ENCODE peak calls at places on chromosomes 3 and 15, in nine cellular contexts. U, E, Z, K, H, C, X, O and R are unnamed samples.
A peak's percentile ranks its signal among the peaks of the same experiment; 100 is the strongest.

GRCh38 chr3:116394365-116394764 is 50.9 kb downstream of the LSAMP start:
- DNase-seq in U (no peak), E (no peak), Z (no peak), K (no peak), H (no peak), C (no peak), X (no peak), O (no peak), R (no peak)

GRCh38 chr15:33425149-33425548 is 114.4 kb downstream of the RYR3 start:
- DNase-seq in U (no peak), E (no peak), Z (no peak), K (peak; percentile 33), H (no peak), C (no peak), X (no peak), O (no peak), R (no peak)

GRCh38 chr3:177633671-177634207 is 436.5 kb upstream of the TBL1XR1 start:
- DNase-seq in U (no peak), E (no peak), Z (no peak), K (peak; percentile 53), H (no peak), C (peak; percentile 43), X (no peak), O (no peak), R (no peak)

GRCh38 chr15:50907866-50908208 is 646 bp upstream of the AP4E1 start:
- DNase-seq in U (no peak), E (peak; percentile 38), Z (peak; percentile 27), K (peak; percentile 46), H (no peak), C (peak; percentile 34), X (no peak), O (no peak), R (peak; percentile 49)

GRCh38 chr3:99699841-99700240 is 61.4 kb downstream of the COL8A1 start:
- DNase-seq in U (no peak), E (no peak), Z (no peak), K (peak; percentile 60), H (no peak), C (no peak), X (no peak), O (no peak), R (no peak)

GRCh38 chr3:121988146-121988545 is 33.9 kb downstream of the ILDR1 start:
- DNase-seq in U (no peak), E (no peak), Z (no peak), K (no peak), H (no peak), C (no peak), X (no peak), O (no peak), R (no peak)

GRCh38 chr3:44883999-44884431 is 9.6 kb downstream of the TGM4 start:
- DNase-seq in U (no peak), E (no peak), Z (no peak), K (peak; percentile 98), H (no peak), C (peak; percentile 68), X (no peak), O (no peak), R (no peak)

GRCh38 chr15:93997071-93997658 is 234.2 kb upstream of the MCTP2 start:
- DNase-seq in U (peak; percentile 18), E (peak; percentile 20), Z (no peak), K (peak; percentile 65), H (no peak), C (peak; percentile 26), X (no peak), O (no peak), R (no peak)

GRCh38 chr15:90774731-90775521 is 57.8 kb downstream of the BLM start:
- DNase-seq in U (no peak), E (no peak), Z (no peak), K (peak; percentile 62), H (no peak), C (no peak), X (no peak), O (no peak), R (no peak)

GRCh38 chr3:11544413-11545181 is 99.1 kb downstream of the VGLL4 start:
- DNase-seq in U (no peak), E (no peak), Z (no peak), K (peak; percentile 47), H (no peak), C (peak; percentile 17), X (no peak), O (no peak), R (no peak)

GRCh38 chr15:80777137-80777536 is 2.0 kb upstream of the CEMIP start:
- DNase-seq in U (no peak), E (no peak), Z (no peak), K (peak; percentile 99), H (no peak), C (no peak), X (no peak), O (no peak), R (no peak)

GRCh38 chr15:97502038-97502437 is 458.5 kb upstream of the ARRDC4 start:
- DNase-seq in U (no peak), E (no peak), Z (no peak), K (peak; percentile 6), H (no peak), C (no peak), X (no peak), O (no peak), R (no peak)

GRCh38 chr3:179276001-179276400 is 25.1 kb upstream of the KCNMB3 start:
- DNase-seq in U (no peak), E (no peak), Z (no peak), K (no peak), H (no peak), C (no peak), X (no peak), O (no peak), R (no peak)

GRCh38 chr3:127390365-127391025 is 102.6 kb upstream of the PRR20G start:
- DNase-seq in U (no peak), E (no peak), Z (no peak), K (no peak), H (no peak), C (no peak), X (no peak), O (no peak), R (no peak)

GRCh38 chr3:120170223-120170622 is 76.0 kb upstream of the GSK3B start:
- DNase-seq in U (no peak), E (no peak), Z (no peak), K (peak; percentile 49), H (peak; percentile 42), C (peak; percentile 38), X (no peak), O (peak; percentile 49), R (no peak)

GRCh38 chr3:171193693-171194092 is 167.2 kb upstream of the SLC2A2 start:
- DNase-seq in U (no peak), E (no peak), Z (no peak), K (peak; percentile 52), H (no peak), C (no peak), X (no peak), O (no peak), R (no peak)

GRCh38 chr3:73656241-73656890 is 31.6 kb upstream of the PDZRN3 start:
- DNase-seq in U (no peak), E (no peak), Z (no peak), K (peak; percentile 27), H (no peak), C (no peak), X (no peak), O (no peak), R (no peak)

GRCh38 chr3:194023501-194024280 is 112.3 kb upstream of the HES1 start:
- DNase-seq in U (no peak), E (no peak), Z (no peak), K (no peak), H (no peak), C (no peak), X (no peak), O (peak; percentile 68), R (no peak)

GRCh38 chr3:74523811-74524210 is 90.6 kb downstream of the CNTN3 start:
- DNase-seq in U (no peak), E (no peak), Z (no peak), K (peak; percentile 63), H (no peak), C (no peak), X (no peak), O (no peak), R (no peak)

GRCh38 chr3:8575364-8576104 is 69.1 kb downstream of the SSUH2 start:
- DNase-seq in U (no peak), E (no peak), Z (no peak), K (peak; percentile 33), H (no peak), C (no peak), X (no peak), O (no peak), R (no peak)

GRCh38 chr3:127745656-127746399 is 73.1 kb downstream of the ABTB1 start:
- DNase-seq in U (no peak), E (no peak), Z (no peak), K (no peak), H (no peak), C (no peak), X (peak; percentile 61), O (no peak), R (no peak)

GRCh38 chr3:120214161-120214560 is 70.9 kb downstream of the GPR156 start:
- DNase-seq in U (no peak), E (no peak), Z (no peak), K (peak; percentile 32), H (no peak), C (no peak), X (no peak), O (no peak), R (no peak)

GRCh38 chr3:56595956-56596355 is 39.0 kb downstream of the CCDC66 start:
- DNase-seq in U (no peak), E (no peak), Z (no peak), K (no peak), H (no peak), C (no peak), X (no peak), O (no peak), R (no peak)

GRCh38 chr15:94509259-94509658 is 277.9 kb downstream of the MCTP2 start:
- DNase-seq in U (no peak), E (no peak), Z (no peak), K (no peak), H (no peak), C (no peak), X (no peak), O (no peak), R (no peak)

GRCh38 chr15:42289166-42289565 is 15.9 kb upstream of the TMEM87A start:
- DNase-seq in U (no peak), E (no peak), Z (no peak), K (no peak), H (no peak), C (no peak), X (no peak), O (no peak), R (no peak)

GRCh38 chr3:112038863-112039262 is 4.3 kb downstream of the TMPRSS7 start:
- DNase-seq in U (no peak), E (peak; percentile 31), Z (no peak), K (peak; percentile 27), H (no peak), C (peak; percentile 65), X (no peak), O (peak; percentile 38), R (peak; percentile 20)

GRCh38 chr15:51883436-51883835 is 54.0 kb downstream of the TMOD3 start:
- DNase-seq in U (no peak), E (no peak), Z (no peak), K (peak; percentile 79), H (no peak), C (no peak), X (no peak), O (no peak), R (no peak)

GRCh38 chr15:95446854-95447253 is 883.6 kb upstream of the NR2F2 start:
- DNase-seq in U (no peak), E (no peak), Z (no peak), K (no peak), H (no peak), C (no peak), X (no peak), O (no peak), R (no peak)

GRCh38 chr15:85403745-85404144 is 23.3 kb downstream of the AKAP13 start:
- DNase-seq in U (no peak), E (no peak), Z (no peak), K (peak; percentile 77), H (no peak), C (no peak), X (no peak), O (no peak), R (no peak)

GRCh38 chr15:63634154-63634553 is 37.0 kb downstream of the FBXL22 start:
- DNase-seq in U (no peak), E (no peak), Z (no peak), K (no peak), H (no peak), C (no peak), X (no peak), O (no peak), R (no peak)

GRCh38 chr15:39593071-39594055 is 12.5 kb downstream of the THBS1 start:
- DNase-seq in U (no peak), E (no peak), Z (no peak), K (peak; percentile 19), H (no peak), C (no peak), X (no peak), O (no peak), R (no peak)